ENCODE peak calls at places on chromosomes 1 and 21, in seven cellular contexts. T is astrocyte, N is LNCaP clone FGC, R is OCI-LY7, G is stomach, F is left lung, C is heart right ventricle. X is an unnamed sample.

GRCh38 chr1:1215266-1215676 is 1.3 kb upstream of the TNFRSF4 start:
- DNase-seq in T (no peak), N (no peak), R (no peak), G (no peak), F (peak), C (no peak), X (no peak)

GRCh38 chr1:9086060-9086459 is 16.6 kb upstream of the SLC2A5 start:
- DNase-seq in T (no peak), N (no peak), R (no peak), G (no peak), F (no peak), C (no peak), X (peak)

GRCh38 chr1:108551157-108551862 is 8.6 kb upstream of the EEIG2 start:
- DNase-seq in T (no peak), N (no peak), R (no peak), G (no peak), F (no peak), C (no peak), X (no peak)

GRCh38 chr1:59013276-59013927 is 229.6 kb upstream of the JUN start:
- DNase-seq in T (peak), N (peak), R (no peak), G (peak), F (no peak), C (peak), X (peak)

GRCh38 chr1:171801395-171801990 is 20.0 kb downstream of the METTL13 start:
- DNase-seq in T (peak), N (no peak), R (peak), G (no peak), F (no peak), C (no peak), X (peak)

GRCh38 chr1:197690074-197690473 is 85.2 kb downstream of the DENND1B start:
- DNase-seq in T (no peak), N (no peak), R (no peak), G (no peak), F (no peak), C (no peak), X (no peak)

GRCh38 chr21:45531393-45532215 is 10.6 kb downstream of the SLC19A1 start:
- DNase-seq in T (no peak), N (no peak), R (no peak), G (peak), F (peak), C (peak), X (no peak)

GRCh38 chr1:214912127-214912526 is 170.4 kb upstream of the KCNK2 start:
- DNase-seq in T (no peak), N (no peak), R (no peak), G (no peak), F (peak), C (no peak), X (no peak)

GRCh38 chr1:112674440-112674985 is at the start of gene MOV10:
- DNase-seq in T (peak), N (no peak), R (peak), G (peak), F (peak), C (peak), X (peak)

GRCh38 chr1:6872573-6873261 is 87.5 kb downstream of the CAMTA1 start:
- DNase-seq in T (peak), N (no peak), R (no peak), G (no peak), F (no peak), C (no peak), X (peak)

GRCh38 chr21:41816583-41817165 is 49.8 kb upstream of the RIPK4 start:
- DNase-seq in T (peak), N (no peak), R (peak), G (peak), F (peak), C (peak), X (peak)

GRCh38 chr1:176206006-176206960 is 803 bp downstream of the COP1 start:
- DNase-seq in T (peak), N (no peak), R (peak), G (peak), F (peak), C (no peak), X (peak)

GRCh38 chr1:26320896-26321295 is 3.1 kb downstream of the CD52 start:
- DNase-seq in T (no peak), N (no peak), R (no peak), G (no peak), F (no peak), C (no peak), X (no peak)

GRCh38 chr1:206809504-206810084 is 37.3 kb upstream of the IL10 start:
- DNase-seq in T (no peak), N (peak), R (peak), G (peak), F (no peak), C (no peak), X (peak)

GRCh38 chr1:107787299-107787698 is 177.7 kb downstream of the VAV3 start:
- DNase-seq in T (no peak), N (no peak), R (peak), G (no peak), F (no peak), C (no peak), X (no peak)

GRCh38 chr1:35192056-35192852 is 691 bp downstream of the SFPQ start:
- DNase-seq in T (peak), N (no peak), R (peak), G (peak), F (peak), C (peak), X (peak)

GRCh38 chr21:43892334-43892733 is 27.3 kb downstream of the AGPAT3 start:
- DNase-seq in T (no peak), N (no peak), R (no peak), G (no peak), F (no peak), C (no peak), X (no peak)

GRCh38 chr1:27357281-27358037 is 9.3 kb downstream of the MAP3K6 start:
- DNase-seq in T (no peak), N (no peak), R (peak), G (peak), F (peak), C (peak), X (peak)

GRCh38 chr1:27356277-27356627 is 10.5 kb downstream of the MAP3K6 start:
- DNase-seq in T (no peak), N (no peak), R (no peak), G (no peak), F (no peak), C (no peak), X (no peak)

GRCh38 chr1:27355683-27356082 is 11.1 kb downstream of the MAP3K6 start:
- DNase-seq in T (no peak), N (no peak), R (no peak), G (no peak), F (no peak), C (no peak), X (no peak)

GRCh38 chr1:27358038-27358927 is 8.5 kb downstream of the MAP3K6 start:
- DNase-seq in T (no peak), N (no peak), R (no peak), G (no peak), F (no peak), C (no peak), X (no peak)

DNA sequence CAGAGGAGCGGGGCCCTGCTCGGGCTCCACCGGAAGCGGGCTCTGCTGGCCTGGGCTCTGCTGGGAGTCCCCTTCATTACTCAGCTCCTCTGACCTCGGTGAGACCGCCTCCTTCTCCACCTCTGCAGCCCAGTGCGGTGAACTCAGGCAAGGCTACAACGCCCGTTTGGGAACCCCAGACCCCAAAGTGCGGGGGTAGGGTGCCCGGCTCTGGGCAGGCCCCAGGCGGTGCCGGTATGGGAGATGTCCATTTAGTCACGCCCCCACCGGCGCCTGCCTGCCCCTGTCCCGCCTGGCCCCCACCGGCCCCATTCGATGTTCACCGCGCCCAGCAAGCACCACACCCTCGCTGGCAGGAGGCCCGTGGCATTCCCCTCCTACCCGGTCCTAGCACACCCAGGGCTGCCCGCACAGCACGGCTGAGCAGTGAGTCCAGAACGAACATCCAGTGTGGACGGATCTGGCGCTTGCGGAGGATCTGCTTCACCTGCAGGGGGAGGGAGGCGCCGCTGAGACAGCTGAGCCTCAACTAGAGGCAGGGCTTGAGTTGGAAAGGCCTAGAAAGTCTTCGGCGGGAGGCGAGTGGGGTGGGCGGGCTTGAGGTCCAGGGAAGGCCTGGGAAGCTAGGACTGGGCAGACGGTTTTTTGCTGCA is 10.0 kb downstream of the MAP3K6 start:
- DNase-seq in T (no peak), N (no peak), R (peak), G (peak), F (peak), C (no peak), X (no peak)
- H3K4me3 ChIP-seq in T (no peak), N (no peak), R (peak), G (peak), F (no peak), C (no peak), X (no peak)

GRCh38 chr1:94592566-94592920 is 51.0 kb upstream of the F3 start:
- DNase-seq in T (no peak), N (no peak), R (no peak), G (no peak), F (no peak), C (no peak), X (no peak)

GRCh38 chr1:94597701-94598100 is 56.1 kb upstream of the F3 start:
- DNase-seq in T (peak), N (no peak), R (no peak), G (no peak), F (no peak), C (no peak), X (no peak)

GRCh38 chr1:94599090-94599813 is 57.7 kb upstream of the F3 start:
- DNase-seq in T (no peak), N (no peak), R (no peak), G (peak), F (no peak), C (no peak), X (peak)

GRCh38 chr1:94593611-94594010 is 52.1 kb upstream of the F3 start:
- DNase-seq in T (no peak), N (no peak), R (no peak), G (no peak), F (no peak), C (no peak), X (no peak)

DNA sequence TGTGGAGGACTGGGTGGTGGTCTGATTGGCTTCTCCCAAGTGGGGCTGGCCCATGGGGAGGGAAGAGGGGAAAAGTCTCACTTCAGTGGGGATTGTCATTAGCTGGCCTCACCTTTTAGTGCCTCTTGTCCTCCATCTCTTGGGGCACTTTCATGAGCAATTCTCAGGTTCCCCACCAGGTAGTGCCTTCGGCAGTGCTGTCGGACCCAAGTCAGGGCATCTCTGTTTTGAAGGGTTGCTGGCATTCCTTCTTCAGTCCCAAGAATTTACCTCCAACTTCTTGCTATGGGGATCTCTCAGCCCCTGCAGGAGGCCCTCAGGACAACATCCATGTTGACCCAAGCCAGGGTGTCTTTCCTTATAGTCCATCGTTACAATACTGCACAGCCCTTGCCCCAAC is 54.7 kb upstream of the F3 start:
- DNase-seq in T (no peak), N (no peak), R (no peak), G (no peak), F (no peak), C (no peak), X (no peak)
- TF ChIP-seq CTCF in T (no peak), N (no peak), R (no peak), G (no peak), F (no peak), C (no peak), X (no peak)

GRCh38 chr1:240768979-240769378 is 157.0 kb upstream of the GREM2 start:
- DNase-seq in T (no peak), N (peak), R (no peak), G (no peak), F (no peak), C (no peak), X (no peak)

GRCh38 chr1:240765732-240766363 is 153.9 kb upstream of the GREM2 start:
- DNase-seq in T (peak), N (no peak), R (no peak), G (no peak), F (no peak), C (no peak), X (peak)

GRCh38 chr1:240758296-240758695 is 146.3 kb upstream of the GREM2 start:
- DNase-seq in T (no peak), N (no peak), R (no peak), G (no peak), F (no peak), C (no peak), X (no peak)

GRCh38 chr1:240766831-240767230 is 154.9 kb upstream of the GREM2 start:
- DNase-seq in T (peak), N (no peak), R (no peak), G (no peak), F (no peak), C (no peak), X (peak)

GRCh38 chr1:240763771-240764170 is 151.8 kb upstream of the GREM2 start:
- DNase-seq in T (no peak), N (no peak), R (no peak), G (no peak), F (no peak), C (no peak), X (no peak)
- H3K4me3 ChIP-seq in T (no peak), N (no peak), R (no peak), G (no peak), F (no peak), C (no peak), X (no peak)

GRCh38 chr1:91792393-91793032 is 93.4 kb downstream of the TGFBR3 start:
- DNase-seq in T (no peak), N (no peak), R (peak), G (no peak), F (no peak), C (no peak), X (no peak)
- TF ChIP-seq CTCF in T (no peak), N (no peak), R (peak), G (no peak), F (no peak), C (no peak), X (no peak)

GRCh38 chr1:51344276-51344601 is 13.9 kb upstream of the TTC39A start:
- DNase-seq in T (no peak), N (no peak), R (no peak), G (no peak), F (no peak), C (no peak), X (no peak)
- H3K4me3 ChIP-seq in T (no peak), N (no peak), R (no peak), G (peak), F (no peak), C (no peak), X (no peak)

GRCh38 chr1:226064168-226064815 is 1.8 kb downstream of the H3-3A start:
- DNase-seq in T (no peak), N (no peak), R (peak), G (peak), F (no peak), C (no peak), X (peak)

GRCh38 chr1:226063362-226064167 is 1.0 kb downstream of the H3-3A start:
- DNase-seq in T (peak), N (no peak), R (peak), G (peak), F (peak), C (peak), X (peak)

GRCh38 chr1:226060976-226061792 is 1.3 kb upstream of the H3-3A start:
- DNase-seq in T (no peak), N (no peak), R (no peak), G (no peak), F (no peak), C (no peak), X (peak)

GRCh38 chr1:226061793-226062557 is 541 bp upstream of the H3-3A start:
- DNase-seq in T (peak), N (no peak), R (peak), G (peak), F (peak), C (peak), X (peak)

GRCh38 chr1:226062558-226063361 is at the start of gene H3-3A:
- DNase-seq in T (peak), N (peak), R (peak), G (peak), F (peak), C (peak), X (peak)
- TF ChIP-seq CTCF in T (no peak), N (no peak), R (peak), G (no peak), F (no peak), C (no peak), X (no peak)

DNA sequence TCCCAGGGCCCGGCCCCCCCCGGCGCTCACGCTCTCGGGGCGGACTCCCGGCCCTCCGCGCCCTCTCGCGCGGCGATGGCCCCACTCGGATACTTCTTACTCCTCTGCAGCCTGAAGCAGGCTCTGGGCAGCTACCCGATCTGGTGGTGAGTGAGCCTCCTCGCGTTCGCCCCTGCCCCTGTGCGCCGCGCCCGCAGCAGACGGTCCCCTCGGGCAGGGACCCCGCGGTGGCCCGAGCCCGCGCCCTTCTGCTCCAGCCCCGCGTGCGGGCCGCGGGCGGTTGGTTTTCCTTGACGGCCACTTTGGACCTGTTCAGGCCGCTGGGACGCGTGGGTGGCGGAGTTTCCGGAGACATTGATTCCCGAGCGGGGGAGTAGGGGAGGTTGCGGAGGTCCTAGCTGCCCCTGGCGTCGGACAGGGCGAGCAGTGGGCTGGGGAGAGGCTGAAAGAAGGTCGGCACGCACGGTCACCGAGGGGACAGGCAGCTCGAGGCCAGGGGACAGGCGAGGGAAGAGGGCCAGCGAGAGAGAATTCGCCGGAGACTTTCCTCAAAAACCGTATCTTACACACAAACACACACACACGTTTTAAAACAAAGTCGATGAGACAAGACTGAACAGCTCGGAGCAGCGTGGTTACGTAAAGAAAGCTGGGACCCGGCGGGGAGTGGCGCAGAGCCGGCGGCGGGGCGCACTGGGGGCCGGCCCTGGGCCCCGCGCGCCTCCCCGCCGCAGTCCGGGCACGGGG is 429 bp downstream of the WNT3A start:
- DNase-seq in T (no peak), N (no peak), R (no peak), G (peak), F (no peak), C (peak), X (no peak)
- H3K4me3 ChIP-seq in T (no peak), N (no peak), R (no peak), G (no peak), F (no peak), C (peak), X (no peak)